ENCODE peak calls at places on chromosomes 2 and 18, in five cellular contexts. H, I, V, Z and W are unnamed samples.
A peak's percentile ranks its signal among the peaks of the same experiment; 100 is the strongest.

GRCh38 chr2:88831792-88832248 is 140.3 kb downstream of the RPIA start:
- DNase-seq in H (peak; percentile 38), I (peak; percentile 28), V (peak; percentile 46), Z (peak; percentile 19), W (peak; percentile 11)

GRCh38 chr2:144453486-144454158 is 66.3 kb downstream of the ZEB2 start:
- DNase-seq in Z (peak; percentile 67), I (no peak), H (peak; percentile 24), V (peak; percentile 72), W (no peak)

GRCh38 chr2:241743620-241744019 is 9.2 kb downstream of the D2HGDH start:
- DNase-seq in Z (no peak), I (no peak), V (no peak), H (no peak), W (no peak)

GRCh38 chr2:53802617-53803115 is 15.8 kb downstream of the ERLEC1 start:
- DNase-seq in V (no peak), H (no peak), I (no peak), Z (no peak), W (no peak)

GRCh38 chr2:111119004-111119846 is 1.5 kb upstream of the BCL2L11 start:
- DNase-seq in Z (no peak), I (no peak), V (no peak), H (no peak), W (no peak)

GRCh38 chr18:79275992-79276391 is 119.7 kb upstream of the NFATC1 start:
- DNase-seq in H (no peak), Z (peak; percentile 42), V (peak; percentile 32), I (no peak), W (no peak)

GRCh38 chr2:226330206-226330605 is 469.4 kb downstream of the IRS1 start:
- DNase-seq in V (no peak), H (no peak), Z (no peak), I (no peak), W (no peak)

GRCh38 chr2:47360937-47361336 is 42.0 kb upstream of the MSH2 start:
- DNase-seq in V (peak; percentile 98), H (peak; percentile 65), I (peak; percentile 95), Z (peak; percentile 76), W (peak; percentile 94)

GRCh38 chr2:24050041-24050655 is 607 bp downstream of the FKBP1B start:
- DNase-seq in H (peak; percentile 37), Z (peak; percentile 32), V (peak; percentile 32), I (no peak), W (no peak)

GRCh38 chr2:207086136-207086535 is 79.6 kb downstream of the KLF7 start:
- DNase-seq in H (no peak), I (no peak), Z (no peak), V (no peak), W (no peak)